ENCODE peak calls at places on chromosomes 3 and 15, in six cellular contexts. V is K562, B is GM12878, L is HepG2, C is H1, N is SK-N-SH. O is an unnamed sample.

GRCh38 chr3:86410587-86410986 is 580.4 kb downstream of the VGLL3 start:
- DNase-seq in V (no peak), B (no peak), L (no peak), C (no peak), N (no peak), O (no peak)

GRCh38 chr3:157498374-157498773 is 4.8 kb downstream of the VEPH1 start:
- DNase-seq in V (no peak), B (no peak), L (no peak), C (no peak), N (no peak), O (no peak)

GRCh38 chr15:98648654-98649537 is 557 bp downstream of the IGF1R start:
- DNase-seq in V (peak), B (no peak), L (no peak), C (no peak), N (peak), O (no peak)

GRCh38 chr3:61897848-61898247 is 336.5 kb downstream of the PTPRG start:
- DNase-seq in V (no peak), B (no peak), L (no peak), C (no peak), N (no peak), O (no peak)

GRCh38 chr3:134004841-134005240 is 24.9 kb downstream of the SLCO2A1 start:
- DNase-seq in V (no peak), B (no peak), L (no peak), C (no peak), N (no peak), O (no peak)

GRCh38 chr15:55799287-55800212 is 56.6 kb upstream of the PRTG start:
- DNase-seq in V (peak), B (peak), L (peak), C (peak), N (peak), O (no peak)

GRCh38 chr15:73244333-73244732 is 124.4 kb downstream of the HCN4 start:
- DNase-seq in V (peak), B (no peak), L (peak), C (peak), N (peak), O (peak)

GRCh38 chr3:149362361-149362760 is 15.1 kb downstream of the TM4SF1 start:
- DNase-seq in V (no peak), B (no peak), L (no peak), C (no peak), N (no peak), O (no peak)

GRCh38 chr3:61639991-61640390 is 78.6 kb downstream of the PTPRG start:
- DNase-seq in V (no peak), B (no peak), L (no peak), C (no peak), N (no peak), O (no peak)

GRCh38 chr15:68431037-68431791 is 749 bp downstream of the ITGA11 start:
- DNase-seq in V (no peak), B (no peak), L (no peak), C (peak), N (peak), O (no peak)

GRCh38 chr15:94683912-94684311 is 452.6 kb downstream of the MCTP2 start:
- DNase-seq in V (no peak), B (no peak), L (no peak), C (no peak), N (no peak), O (no peak)

GRCh38 chr3:16253601-16254000 is 11.1 kb downstream of the DPH3 start:
- DNase-seq in V (no peak), B (no peak), L (no peak), C (no peak), N (no peak), O (peak)

GRCh38 chr15:92163641-92164040 is 230.0 kb upstream of the ST8SIA2 start:
- DNase-seq in V (no peak), B (no peak), L (no peak), C (no peak), N (no peak), O (no peak)

GRCh38 chr3:122403489-122403888 is 12.4 kb downstream of the WDR5B start:
- DNase-seq in V (no peak), B (no peak), L (no peak), C (no peak), N (no peak), O (no peak)

GRCh38 chr15:31326729-31327673 is at the start of gene KLF13:
- DNase-seq in V (peak), B (no peak), L (no peak), C (no peak), N (peak), O (no peak)

GRCh38 chr3:144497452-144497851 is 525.8 kb downstream of the DIPK2A start:
- DNase-seq in V (no peak), B (no peak), L (no peak), C (no peak), N (no peak), O (no peak)

GRCh38 chr3:23114479-23114878 is 88.6 kb upstream of the UBE2E2 start:
- DNase-seq in V (no peak), B (no peak), L (no peak), C (no peak), N (no peak), O (no peak)

GRCh38 chr15:45630958-45631691 is 3.7 kb upstream of the SQOR start:
- DNase-seq in V (no peak), B (no peak), L (no peak), C (no peak), N (no peak), O (no peak)

GRCh38 chr3:53149006-53149690 is 11.9 kb upstream of the PRKCD start:
- DNase-seq in V (no peak), B (no peak), L (no peak), C (no peak), N (no peak), O (no peak)

GRCh38 chr3:171833775-171834460 is 9.2 kb upstream of the TMEM212 start:
- DNase-seq in V (no peak), B (no peak), L (no peak), C (no peak), N (no peak), O (no peak)

GRCh38 chr15:71784719-71785118 is 25.6 kb upstream of the NR2E3 start:
- DNase-seq in V (peak), B (no peak), L (no peak), C (peak), N (no peak), O (no peak)

GRCh38 chr15:84947947-84948830 is 33.5 kb upstream of the PDE8A start:
- DNase-seq in V (peak), B (no peak), L (no peak), C (no peak), N (no peak), O (no peak)

GRCh38 chr3:156010829-156011228 is 109.5 kb upstream of the KCNAB1 start:
- DNase-seq in V (peak), B (no peak), L (peak), C (no peak), N (no peak), O (no peak)

GRCh38 chr3:139935866-139936817 is 1.2 kb downstream of the CLSTN2 start:
- DNase-seq in V (no peak), B (no peak), L (no peak), C (peak), N (peak), O (no peak)

GRCh38 chr15:26083457-26084350 is 220.6 kb upstream of the ATP10A start:
- DNase-seq in V (peak), B (no peak), L (no peak), C (no peak), N (no peak), O (no peak)

GRCh38 chr3:118970819-118971218 is 63.8 kb downstream of the IGSF11 start:
- DNase-seq in V (no peak), B (no peak), L (no peak), C (no peak), N (peak), O (no peak)

GRCh38 chr3:113698891-113699465 is 2.5 kb upstream of the USF3 start:
- DNase-seq in V (no peak), B (no peak), L (no peak), C (peak), N (peak), O (no peak)

GRCh38 chr3:36992806-36993325 is at the start of gene EPM2AIP1:
- DNase-seq in V (peak), B (no peak), L (no peak), C (peak), N (peak), O (peak)

GRCh38 chr15:69612112-69612511 is 159.5 kb downstream of the RPLP1 start:
- DNase-seq in V (no peak), B (no peak), L (no peak), C (no peak), N (no peak), O (no peak)

GRCh38 chr15:76285241-76285825 is 25.9 kb downstream of the ETFA start:
- DNase-seq in V (no peak), B (no peak), L (peak), C (no peak), N (peak), O (no peak)

GRCh38 chr3:166484470-166484869 is 647.2 kb upstream of the BCHE start:
- DNase-seq in V (no peak), B (no peak), L (no peak), C (no peak), N (no peak), O (no peak)

GRCh38 chr3:48215876-48216275 is 7.4 kb upstream of the CAMP start:
- DNase-seq in V (no peak), B (no peak), L (no peak), C (no peak), N (no peak), O (no peak)

GRCh38 chr3:17553080-17553479 is 189.4 kb downstream of the TBC1D5 start:
- DNase-seq in V (no peak), B (no peak), L (no peak), C (no peak), N (no peak), O (no peak)

GRCh38 chr15:70271422-70272088 is 173.8 kb upstream of the TLE3 start:
- DNase-seq in V (no peak), B (no peak), L (no peak), C (no peak), N (no peak), O (peak)

GRCh38 chr3:112773864-112774263 is 72.8 kb downstream of the CD200R1L start:
- DNase-seq in V (no peak), B (peak), L (no peak), C (no peak), N (no peak), O (no peak)

GRCh38 chr3:37054370-37054769 is 61.1 kb downstream of the MLH1 start:
- DNase-seq in V (peak), B (peak), L (no peak), C (no peak), N (no peak), O (no peak)

GRCh38 chr3:14606663-14607339 is 44.8 kb upstream of the CCDC174 start:
- DNase-seq in V (no peak), B (no peak), L (no peak), C (no peak), N (no peak), O (no peak)

GRCh38 chr3:62028236-62028635 is 345.1 kb downstream of the FEZF2 start:
- DNase-seq in V (no peak), B (no peak), L (no peak), C (no peak), N (no peak), O (no peak)

GRCh38 chr3:50189274-50189673 is 2.1 kb upstream of the GNAT1 start:
- DNase-seq in V (peak), B (no peak), L (peak), C (peak), N (peak), O (peak)

GRCh38 chr3:95311272-95311671 is 1248.4 kb downstream of the NSUN3 start:
- DNase-seq in V (no peak), B (no peak), L (no peak), C (no peak), N (no peak), O (no peak)

GRCh38 chr3:187746479-187747335 is 1.4 kb upstream of the BCL6 start:
- DNase-seq in V (peak), B (no peak), L (no peak), C (no peak), N (no peak), O (no peak)

GRCh38 chr3:187747506-187747905 is 2.2 kb upstream of the BCL6 start:
- DNase-seq in V (no peak), B (no peak), L (no peak), C (no peak), N (no peak), O (no peak)

GRCh38 chr3:187746059-187746453 is 788 bp upstream of the BCL6 start:
- DNase-seq in V (no peak), B (no peak), L (no peak), C (no peak), N (no peak), O (no peak)

GRCh38 chr3:187750041-187750512 is 4.8 kb upstream of the BCL6 start:
- DNase-seq in V (no peak), B (no peak), L (peak), C (peak), N (no peak), O (no peak)

DNA sequence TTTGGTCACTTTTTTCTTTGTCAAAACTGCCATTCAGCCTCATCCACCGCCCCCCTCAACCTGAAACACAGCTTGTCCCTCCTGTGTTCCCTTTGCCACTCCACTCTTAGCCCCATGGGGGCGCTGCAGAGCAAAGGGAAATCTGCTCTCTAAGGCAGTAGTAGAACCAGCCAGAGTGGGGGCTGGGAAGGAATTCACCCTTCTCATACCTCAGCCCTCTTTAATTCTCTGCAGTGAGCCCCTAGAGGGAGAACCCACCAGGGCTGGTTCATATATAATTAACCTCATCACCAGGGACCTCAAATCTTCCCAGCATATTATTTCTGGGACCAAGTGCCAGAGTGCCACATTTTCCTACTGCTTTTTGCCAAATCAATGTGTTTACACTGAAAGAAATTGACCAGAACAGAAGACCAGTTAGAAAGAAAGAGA is 2.8 kb upstream of the BCL6 start:
- DNase-seq in V (peak), B (no peak), L (peak), C (peak), N (peak), O (peak)
- TF ChIP-seq POLR2AphosphoS5 in V (no peak), B (no peak), L (no peak), C (no peak), N (no peak), O (no peak)

GRCh38 chr3:125055165-125055912 is 458 bp downstream of the HEG1 start:
- DNase-seq in V (peak), B (no peak), L (no peak), C (peak), N (peak), O (no peak)

GRCh38 chr3:125055913-125056705 is at the start of gene HEG1:
- DNase-seq in V (peak), B (no peak), L (peak), C (peak), N (peak), O (peak)

GRCh38 chr3:125053304-125053699 is 2.5 kb downstream of the HEG1 start:
- DNase-seq in V (no peak), B (no peak), L (no peak), C (no peak), N (no peak), O (no peak)

GRCh38 chr3:125052671-125053303 is 3.0 kb downstream of the HEG1 start:
- DNase-seq in V (no peak), B (no peak), L (peak), C (no peak), N (no peak), O (no peak)

DNA sequence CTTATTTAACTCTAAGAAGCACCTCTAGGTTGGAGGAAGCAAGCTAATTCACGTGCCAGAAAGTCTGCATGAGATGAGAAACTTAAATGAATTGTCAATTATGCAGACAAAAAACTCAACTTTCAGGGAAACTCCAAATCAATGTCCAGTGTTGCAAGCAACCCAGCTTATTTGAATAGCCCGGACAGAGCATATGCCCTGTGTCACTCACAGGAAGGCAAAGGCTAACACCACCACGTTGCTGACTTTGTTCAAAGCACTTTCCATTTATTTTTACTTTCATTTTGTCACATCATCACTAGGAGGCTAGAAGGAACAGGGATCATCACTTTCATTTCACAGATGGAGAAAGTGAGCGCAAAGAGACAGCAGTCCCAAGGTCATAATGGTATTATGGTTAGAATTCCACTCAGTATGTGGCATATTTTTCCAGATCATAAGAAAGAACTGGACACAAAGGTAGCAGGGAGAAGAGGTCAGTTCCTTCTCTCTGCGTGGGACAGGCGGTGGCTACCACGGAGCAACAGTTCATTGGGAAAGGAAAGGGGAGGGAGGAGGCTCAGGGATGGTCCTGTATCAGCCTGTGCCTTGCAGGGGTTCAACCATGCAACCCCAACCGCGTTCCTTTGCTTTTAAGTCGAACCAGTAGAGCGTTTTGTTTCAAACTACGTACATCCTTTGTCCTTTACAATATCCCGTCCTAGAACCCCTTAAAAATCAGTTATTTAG is 1.2 kb downstream of the HEG1 start:
- DNase-seq in V (no peak), B (peak), L (peak), C (no peak), N (peak), O (no peak)
- TF ChIP-seq GABPA in V (no peak), B (no peak), L (no peak), C (no peak), N (no peak), O (no peak)

GRCh38 chr3:64327039-64327804 is 102.0 kb upstream of the PRICKLE2 start:
- DNase-seq in V (peak), B (no peak), L (no peak), C (no peak), N (no peak), O (no peak)
- TF ChIP-seq POLR2AphosphoS5 in V (no peak), B (no peak), L (no peak), C (no peak), N (no peak), O (no peak)

DNA sequence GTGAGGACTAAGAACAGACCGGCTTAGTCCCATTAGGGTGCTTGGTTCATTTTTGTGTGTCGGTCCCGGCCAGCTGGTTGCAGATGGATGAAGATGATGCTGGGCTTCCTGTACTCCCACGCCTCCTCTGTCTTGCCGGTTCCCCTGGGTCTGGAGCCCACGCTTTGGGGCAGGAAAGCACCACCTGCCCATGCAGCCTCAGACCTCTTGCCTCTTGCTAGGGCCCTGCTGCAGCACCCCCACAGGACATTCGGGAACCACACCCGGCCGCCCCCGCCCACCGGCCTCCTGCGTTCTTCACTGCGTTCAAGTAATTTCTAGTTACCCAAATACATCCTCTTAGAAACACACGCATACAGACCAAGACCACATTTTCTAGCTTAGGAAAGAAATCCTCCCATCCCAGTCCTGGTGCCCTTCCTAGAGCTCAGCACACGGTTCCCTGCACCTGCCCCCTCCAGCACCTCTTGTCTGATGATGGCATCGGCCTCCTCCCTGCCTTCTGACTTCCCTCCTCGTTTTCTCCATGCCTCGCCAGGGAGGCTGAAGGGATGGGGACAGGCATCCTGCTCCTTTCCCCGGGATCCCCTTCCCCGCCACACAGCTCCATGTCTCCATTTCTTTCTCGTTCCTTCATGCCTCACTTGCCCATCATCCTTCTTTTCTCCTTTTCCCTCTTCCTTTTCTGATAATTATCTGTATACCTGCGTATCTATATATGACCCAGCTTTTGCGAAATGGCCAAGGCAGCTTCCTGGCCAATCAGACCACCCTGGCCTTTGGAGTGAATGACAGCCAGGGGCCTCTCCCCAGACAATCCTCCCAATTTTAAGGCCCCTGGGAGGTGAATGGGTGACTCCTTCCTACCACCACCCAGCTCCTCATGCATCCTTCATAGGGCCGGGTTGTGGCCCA is 30.9 kb downstream of the FAM3D start:
- DNase-seq in V (no peak), B (no peak), L (no peak), C (no peak), N (no peak), O (no peak)
- TF ChIP-seq GABPA in V (no peak), B (no peak), L (no peak), C (no peak), N (no peak), O (no peak)

GRCh38 chr15:62063851-62064635 is 2.7 kb upstream of the C2CD4A start:
- DNase-seq in V (no peak), B (no peak), L (no peak), C (no peak), N (no peak), O (no peak)
- TF ChIP-seq POLR2AphosphoS5 in V (no peak), B (no peak), L (no peak), C (no peak), N (no peak), O (no peak)

GRCh38 chr3:136644200-136644599 is 108.0 kb downstream of the STAG1 start:
- DNase-seq in V (no peak), B (no peak), L (no peak), C (no peak), N (peak), O (no peak)
- TF ChIP-seq GABPA in V (no peak), B (no peak), L (no peak), C (no peak), N (no peak), O (no peak)